ENCODE peak calls at places on chromosome 6, in nine cellular contexts. U is GM20000, T is suprapubic skin, I is HFF-Myc, A is A549, J is nephron progenitor cell, R is right lobe of liver, Q is GM06990, K is mucosa of descending colon. D is an unnamed sample.

GRCh38 chr6:31689249-31690110 is 8.6 kb upstream of the LY6G5C start:
- DNase-seq in U (no peak), T (no peak), I (no peak), A (no peak), J (no peak), R (no peak), Q (no peak), K (no peak), D (no peak)

GRCh38 chr6:121951077-121951476 is 448.4 kb upstream of the HSF2 start:
- DNase-seq in U (no peak), T (no peak), I (no peak), A (no peak), J (no peak), R (no peak), Q (no peak), K (no peak), D (no peak)

GRCh38 chr6:101761124-101761601 is 367.7 kb downstream of the GRIK2 start:
- DNase-seq in U (no peak), T (no peak), I (peak; percentile 16), A (no peak), J (no peak), R (no peak), Q (no peak), K (no peak), D (no peak)

GRCh38 chr6:28769626-28770402 is 154.0 kb downstream of the TRIM27 start:
- DNase-seq in U (no peak), T (no peak), I (no peak), A (peak; percentile 35), J (peak; percentile 56), R (no peak), Q (no peak), K (no peak), D (no peak)

GRCh38 chr6:169763308-169763707 is 11.9 kb downstream of the ERMARD start:
- DNase-seq in U (no peak), T (no peak), I (no peak), A (no peak), J (no peak), R (peak; percentile 83), Q (no peak), K (no peak), D (no peak)

GRCh38 chr6:47710295-47710694 is 11.9 kb downstream of the ADGRF4 start:
- DNase-seq in U (no peak), T (no peak), I (no peak), A (no peak), J (no peak), R (no peak), Q (no peak), K (no peak), D (no peak)

GRCh38 chr6:1001655-1002349 is 308.9 kb upstream of the EXOC2 start:
- DNase-seq in U (peak; percentile 50), T (no peak), I (no peak), A (no peak), J (no peak), R (no peak), Q (peak; percentile 66), K (no peak), D (no peak)

GRCh38 chr6:121550491-121551010 is 115.1 kb downstream of the GJA1 start:
- DNase-seq in U (no peak), T (no peak), I (no peak), A (no peak), J (no peak), R (no peak), Q (no peak), K (no peak), D (no peak)

GRCh38 chr6:14861491-14861943 is 384.4 kb upstream of the JARID2 start:
- DNase-seq in U (no peak), T (no peak), I (no peak), A (no peak), J (no peak), R (no peak), Q (no peak), K (no peak), D (no peak)

DNA sequence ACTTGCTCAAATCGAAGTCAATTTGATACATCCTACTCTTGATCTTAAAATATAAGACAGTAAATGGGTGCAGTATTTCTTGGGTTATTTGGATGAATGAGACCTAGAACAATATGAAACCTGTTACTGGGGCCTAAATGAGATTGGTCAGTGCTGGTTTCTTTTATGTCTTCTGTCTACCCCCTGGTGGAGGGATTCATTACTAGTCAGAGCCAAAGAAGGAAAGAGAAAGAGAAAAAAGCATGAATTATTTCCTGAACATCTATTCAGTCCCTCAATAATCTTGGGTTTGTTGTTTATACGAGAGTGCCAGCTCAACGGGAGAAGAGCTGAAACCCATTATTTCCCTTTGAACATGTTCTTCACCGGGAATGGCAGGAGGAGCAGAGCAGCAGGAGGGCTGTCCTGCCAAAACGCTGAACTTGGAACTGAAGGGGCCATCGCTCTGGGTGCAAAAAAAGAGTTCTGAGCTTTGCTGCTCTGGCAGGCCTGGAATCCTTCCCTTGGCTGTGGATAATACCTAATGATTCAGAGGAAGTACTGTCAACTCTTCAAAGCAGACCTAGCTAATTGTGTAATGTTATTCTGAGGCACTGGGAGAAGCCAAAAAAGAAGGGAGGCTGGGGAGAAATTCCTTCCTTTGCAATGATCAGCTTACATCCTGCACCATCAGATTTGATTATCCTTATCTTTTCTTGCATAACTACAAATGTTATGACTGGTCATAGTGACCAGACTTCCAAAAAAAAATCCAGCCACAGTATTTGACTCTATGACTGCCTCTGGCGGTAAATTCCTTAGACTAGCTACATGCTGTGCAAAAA is 72.0 kb downstream of the BLOC1S5 start:
- DNase-seq in U (peak; percentile 79), T (no peak), I (no peak), A (peak; percentile 54), J (no peak), R (no peak), Q (peak; percentile 37), K (no peak), D (no peak)
- TF ChIP-seq CTCF in U (no peak), T (no peak), I (peak; percentile 45), A (peak; percentile 63), J (no peak), R (peak; percentile 42), Q (peak; percentile 65), K (no peak), D (peak; percentile 67)

DNA sequence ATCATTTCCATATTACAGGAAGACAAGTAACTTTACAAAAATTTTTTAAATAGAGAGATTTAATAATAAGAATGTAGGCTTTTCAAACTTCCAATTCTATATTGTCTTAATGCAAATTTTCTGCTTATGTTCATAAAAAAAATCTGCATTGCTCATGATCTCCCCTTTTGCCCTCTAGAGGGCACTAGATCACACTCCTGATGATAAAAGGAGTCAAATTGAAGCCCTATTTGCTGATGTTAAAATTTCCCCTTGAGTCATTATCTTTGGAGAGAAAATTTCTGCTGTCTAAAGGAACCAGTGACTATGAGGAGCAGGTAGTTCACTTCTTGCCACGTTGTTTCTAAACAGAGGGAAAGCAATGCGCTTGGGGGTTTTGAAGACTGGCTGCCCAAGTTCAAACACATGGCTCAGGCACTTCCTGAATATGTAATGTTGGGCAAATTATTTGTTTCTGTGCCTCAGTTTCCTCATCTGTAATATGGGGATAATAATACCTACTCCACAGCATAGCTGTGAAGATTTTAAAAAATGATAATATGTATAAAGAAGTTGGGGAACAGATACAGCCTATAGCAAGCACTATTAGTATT is 874.2 kb downstream of the TFAP2A start:
- DNase-seq in U (peak; percentile 41), T (no peak), I (no peak), A (peak; percentile 11), J (no peak), R (no peak), Q (no peak), K (no peak), D (peak; percentile 5)
- TF ChIP-seq CTCF in U (peak; percentile 45), T (peak; percentile 20), I (peak; percentile 68), A (peak; percentile 52), J (peak; percentile 83), R (peak; percentile 87), Q (peak; percentile 71), K (peak; percentile 49), D (peak; percentile 86)

GRCh38 chr6:152952866-152953509 is 29.9 kb downstream of the FBXO5 start:
- DNase-seq in U (peak; percentile 26), T (no peak), I (peak; percentile 16), A (peak; percentile 15), J (no peak), R (no peak), Q (no peak), K (no peak), D (no peak)
- TF ChIP-seq CTCF in U (peak; percentile 36), T (no peak), I (peak; percentile 43), A (peak; percentile 57), J (peak; percentile 48), R (peak; percentile 59), Q (peak; percentile 56), K (no peak), D (peak; percentile 67)

GRCh38 chr6:166627039-166627874 is at the start of gene RPS6KA2:
- DNase-seq in U (peak; percentile 99), T (peak; percentile 100), I (peak; percentile 96), A (peak; percentile 79), J (peak; percentile 100), R (peak; percentile 100), Q (peak; percentile 99), K (peak; percentile 100), D (peak; percentile 100)
- TF ChIP-seq CTCF in U (no peak), T (no peak), I (no peak), A (no peak), J (no peak), R (peak; percentile 37), Q (peak; percentile 3), K (peak; percentile 30), D (no peak)